ENCODE peak calls at places on chromosomes 11 and 22, in nine cellular contexts. One of them, this sample, is unnamed.

GRCh38 chr11:23856654-23857053 is 640.2 kb upstream of the LUZP2 start:
- DNase-seq in GM03348: peak; percentile 16
- DNase-seq in stimulated activated CD4-positive, alpha-beta T cell treated with anti-CD3 and anti-CD28 coated beads, Interleukin-15, amount 100 ng/mL, for 24 hours: no peak
- DNase-seq in epithelial cell of esophagus: peak; percentile 27
- DNase-seq in NCI-H1105: no peak
- DNase-seq in stimulated activated CD8-positive, alpha-beta memory T cell treated with anti-CD3 and anti-CD28 coated beads, Interleukin-4, amount 100 ng/mL, for 4 hours: no peak
- DNase-seq in EL: peak; percentile 5
- DNase-seq in coronary artery: no peak
- DNase-seq in ureter: no peak
- DNase-seq in this sample: no peak

GRCh38 chr11:84295815-84296214 is 1009.6 kb upstream of the CCDC90B start:
- DNase-seq in NCI-H1105: no peak
- DNase-seq in epithelial cell of esophagus: no peak
- DNase-seq in GM03348: no peak
- DNase-seq in EL: no peak
- DNase-seq in stimulated activated CD4-positive, alpha-beta T cell treated with anti-CD3 and anti-CD28 coated beads, Interleukin-15, amount 100 ng/mL, for 24 hours: no peak
- DNase-seq in stimulated activated CD8-positive, alpha-beta memory T cell treated with anti-CD3 and anti-CD28 coated beads, Interleukin-4, amount 100 ng/mL, for 4 hours: no peak
- DNase-seq in coronary artery: no peak
- DNase-seq in ureter: no peak
- DNase-seq in this sample: no peak

GRCh38 chr11:63782749-63783148 is 14.2 kb upstream of the ZFTA start:
- DNase-seq in coronary artery: no peak
- DNase-seq in ureter: no peak
- DNase-seq in stimulated activated CD4-positive, alpha-beta T cell treated with anti-CD3 and anti-CD28 coated beads, Interleukin-15, amount 100 ng/mL, for 24 hours: no peak
- DNase-seq in EL: no peak
- DNase-seq in stimulated activated CD8-positive, alpha-beta memory T cell treated with anti-CD3 and anti-CD28 coated beads, Interleukin-4, amount 100 ng/mL, for 4 hours: no peak
- DNase-seq in GM03348: no peak
- DNase-seq in NCI-H1105: no peak
- DNase-seq in epithelial cell of esophagus: no peak
- DNase-seq in this sample: no peak

GRCh38 chr11:117781650-117782049 is 15.4 kb downstream of the DSCAML1 start:
- DNase-seq in NCI-H1105: no peak
- DNase-seq in coronary artery: no peak
- DNase-seq in stimulated activated CD4-positive, alpha-beta T cell treated with anti-CD3 and anti-CD28 coated beads, Interleukin-15, amount 100 ng/mL, for 24 hours: no peak
- DNase-seq in GM03348: no peak
- DNase-seq in stimulated activated CD8-positive, alpha-beta memory T cell treated with anti-CD3 and anti-CD28 coated beads, Interleukin-4, amount 100 ng/mL, for 4 hours: no peak
- DNase-seq in ureter: no peak
- DNase-seq in epithelial cell of esophagus: no peak
- DNase-seq in EL: no peak
- DNase-seq in this sample: no peak

GRCh38 chr22:21646608-21647590 is 4.8 kb downstream of the SDF2L1 start:
- DNase-seq in stimulated activated CD4-positive, alpha-beta T cell treated with anti-CD3 and anti-CD28 coated beads, Interleukin-15, amount 100 ng/mL, for 24 hours: peak; percentile 83
- DNase-seq in stimulated activated CD8-positive, alpha-beta memory T cell treated with anti-CD3 and anti-CD28 coated beads, Interleukin-4, amount 100 ng/mL, for 4 hours: no peak
- DNase-seq in GM03348: peak; percentile 86
- DNase-seq in epithelial cell of esophagus: peak; percentile 86
- DNase-seq in ureter: peak; percentile 81
- DNase-seq in coronary artery: no peak
- DNase-seq in EL: peak; percentile 78
- DNase-seq in NCI-H1105: peak; percentile 64
- DNase-seq in this sample: no peak

GRCh38 chr11:22787565-22788162 is 41.9 kb downstream of the SVIP start:
- DNase-seq in stimulated activated CD4-positive, alpha-beta T cell treated with anti-CD3 and anti-CD28 coated beads, Interleukin-15, amount 100 ng/mL, for 24 hours: peak; percentile 26
- DNase-seq in GM03348: peak; percentile 60
- DNase-seq in ureter: peak; percentile 42
- DNase-seq in EL: peak; percentile 33
- DNase-seq in stimulated activated CD8-positive, alpha-beta memory T cell treated with anti-CD3 and anti-CD28 coated beads, Interleukin-4, amount 100 ng/mL, for 4 hours: no peak
- DNase-seq in epithelial cell of esophagus: peak; percentile 44
- DNase-seq in coronary artery: no peak
- DNase-seq in NCI-H1105: peak; percentile 30
- DNase-seq in this sample: peak; percentile 34

GRCh38 chr22:42069801-42070516 is 653 bp downstream of the NAGA start:
- DNase-seq in EL: peak; percentile 31
- DNase-seq in ureter: no peak
- DNase-seq in stimulated activated CD8-positive, alpha-beta memory T cell treated with anti-CD3 and anti-CD28 coated beads, Interleukin-4, amount 100 ng/mL, for 4 hours: no peak
- DNase-seq in GM03348: no peak
- DNase-seq in coronary artery: no peak
- DNase-seq in stimulated activated CD4-positive, alpha-beta T cell treated with anti-CD3 and anti-CD28 coated beads, Interleukin-15, amount 100 ng/mL, for 24 hours: no peak
- DNase-seq in epithelial cell of esophagus: no peak
- DNase-seq in NCI-H1105: no peak
- DNase-seq in this sample: no peak

GRCh38 chr11:7927635-7928034 is 3.4 kb downstream of the OR10A6 start:
- DNase-seq in stimulated activated CD8-positive, alpha-beta memory T cell treated with anti-CD3 and anti-CD28 coated beads, Interleukin-4, amount 100 ng/mL, for 4 hours: no peak
- DNase-seq in NCI-H1105: no peak
- DNase-seq in coronary artery: no peak
- DNase-seq in epithelial cell of esophagus: peak; percentile 81
- DNase-seq in ureter: no peak
- DNase-seq in stimulated activated CD4-positive, alpha-beta T cell treated with anti-CD3 and anti-CD28 coated beads, Interleukin-15, amount 100 ng/mL, for 24 hours: no peak
- DNase-seq in EL: peak; percentile 45
- DNase-seq in GM03348: no peak
- DNase-seq in this sample: no peak

GRCh38 chr11:65557280-65558001 is 718 bp downstream of the LTBP3 start:
- DNase-seq in ureter: no peak
- DNase-seq in stimulated activated CD4-positive, alpha-beta T cell treated with anti-CD3 and anti-CD28 coated beads, Interleukin-15, amount 100 ng/mL, for 24 hours: peak; percentile 45
- DNase-seq in EL: no peak
- DNase-seq in GM03348: peak; percentile 25
- DNase-seq in stimulated activated CD8-positive, alpha-beta memory T cell treated with anti-CD3 and anti-CD28 coated beads, Interleukin-4, amount 100 ng/mL, for 4 hours: no peak
- DNase-seq in coronary artery: peak; percentile 78
- DNase-seq in NCI-H1105: no peak
- DNase-seq in epithelial cell of esophagus: no peak
- DNase-seq in this sample: no peak